ENCODE peak calls at places on chromosomes 7 and 10, in five cellular contexts. One of them, this sample, is unnamed.

GRCh38 chr10:89479255-89479654 is 56.1 kb downstream of the SLC16A12 start:
- DNase-seq in uterus: no peak
- DNase-seq in mesenchymal stem cell: no peak
- DNase-seq in cardiac muscle cell: no peak
- DNase-seq in body of pancreas: no peak
- DNase-seq in this sample: no peak

GRCh38 chr10:1572519-1573333 is 164.6 kb downstream of the ADARB2 start:
- DNase-seq in uterus: no peak
- DNase-seq in mesenchymal stem cell: no peak
- DNase-seq in cardiac muscle cell: peak; percentile 40
- DNase-seq in body of pancreas: peak; percentile 3
- DNase-seq in this sample: no peak

GRCh38 chr7:30445770-30446169 is 32.8 kb downstream of the NOD1 start:
- DNase-seq in uterus: peak; percentile 63
- DNase-seq in mesenchymal stem cell: peak; percentile 58
- DNase-seq in cardiac muscle cell: no peak
- DNase-seq in body of pancreas: peak; percentile 51
- DNase-seq in this sample: peak; percentile 38

GRCh38 chr7:124084024-124084423 is 51.2 kb upstream of the TMEM229A start:
- DNase-seq in uterus: no peak
- DNase-seq in mesenchymal stem cell: peak; percentile 54
- DNase-seq in cardiac muscle cell: peak; percentile 33
- DNase-seq in body of pancreas: no peak
- DNase-seq in this sample: no peak

GRCh38 chr10:1050555-1050954 is 1.6 kb upstream of the IDI1 start:
- DNase-seq in uterus: no peak
- DNase-seq in mesenchymal stem cell: peak; percentile 32
- DNase-seq in cardiac muscle cell: no peak
- DNase-seq in body of pancreas: no peak
- DNase-seq in this sample: no peak

GRCh38 chr7:40095695-40096327 is 38.6 kb downstream of the MPLKIP start:
- DNase-seq in uterus: no peak
- DNase-seq in mesenchymal stem cell: no peak
- DNase-seq in cardiac muscle cell: no peak
- DNase-seq in body of pancreas: no peak
- DNase-seq in this sample: no peak

GRCh38 chr10:126247454-126247975 is 140.8 kb downstream of the ADAM12 start:
- DNase-seq in uterus: peak; percentile 92
- DNase-seq in mesenchymal stem cell: peak; percentile 99
- DNase-seq in cardiac muscle cell: peak; percentile 18
- DNase-seq in body of pancreas: peak; percentile 70
- DNase-seq in this sample: peak; percentile 91

GRCh38 chr7:28125381-28126046 is 55.1 kb downstream of the JAZF1 start:
- DNase-seq in uterus: no peak
- DNase-seq in mesenchymal stem cell: no peak
- DNase-seq in cardiac muscle cell: no peak
- DNase-seq in body of pancreas: no peak
- DNase-seq in this sample: no peak

GRCh38 chr10:21760332-21760731 is 226.3 kb downstream of the MLLT10 start:
- DNase-seq in uterus: no peak
- DNase-seq in mesenchymal stem cell: no peak
- DNase-seq in cardiac muscle cell: no peak
- DNase-seq in body of pancreas: no peak
- DNase-seq in this sample: no peak

GRCh38 chr10:105644559-105644958 is 1003.5 kb downstream of the SORCS3 start:
- DNase-seq in uterus: no peak
- DNase-seq in mesenchymal stem cell: no peak
- DNase-seq in cardiac muscle cell: no peak
- DNase-seq in body of pancreas: peak; percentile 30
- DNase-seq in this sample: no peak

GRCh38 chr10:105644978-105645377 is 1003.9 kb downstream of the SORCS3 start:
- DNase-seq in uterus: no peak
- DNase-seq in mesenchymal stem cell: no peak
- DNase-seq in cardiac muscle cell: no peak
- DNase-seq in body of pancreas: no peak
- DNase-seq in this sample: no peak

GRCh38 chr10:105647354-105647753 is 1006.3 kb downstream of the SORCS3 start:
- DNase-seq in uterus: no peak
- DNase-seq in mesenchymal stem cell: no peak
- DNase-seq in cardiac muscle cell: no peak
- DNase-seq in body of pancreas: peak; percentile 14
- DNase-seq in this sample: no peak

DNA sequence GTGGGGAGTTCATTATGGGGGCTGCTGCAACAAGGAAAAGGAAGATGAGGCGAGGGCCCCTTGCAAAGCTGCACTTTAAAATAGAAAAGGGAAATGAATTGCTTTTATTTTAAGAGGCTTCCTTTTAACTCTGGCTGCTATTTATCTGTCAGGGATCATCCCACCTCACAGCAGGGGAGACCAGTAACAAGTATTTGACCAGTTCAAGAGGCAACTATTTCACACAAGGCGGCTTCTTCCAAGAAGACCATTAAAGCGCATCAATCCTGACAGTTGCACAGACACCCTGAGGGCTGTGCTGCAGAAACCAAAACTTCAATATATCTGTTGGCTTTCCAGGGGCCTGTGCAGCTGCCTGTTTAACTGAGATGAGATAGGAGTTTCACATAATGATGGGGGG is 1009.2 kb downstream of the SORCS3 start:
- DNase-seq in uterus: no peak
- DNase-seq in mesenchymal stem cell: no peak
- DNase-seq in cardiac muscle cell: no peak
- DNase-seq in body of pancreas: no peak
- DNase-seq in this sample: no peak
- H3K4me1 ChIP-seq in uterus: no peaks in the 10 kb centered on the region
- H3K4me1 ChIP-seq in mesenchymal stem cell: no peaks in the 10 kb centered on the region
- H3K4me1 ChIP-seq in cardiac muscle cell: peaks cover 12% of the 10 kb centered on the region
- H3K4me1 ChIP-seq in body of pancreas: peaks cover 14% of the 10 kb centered on the region
- H3K4me1 ChIP-seq in this sample: no peaks in the 10 kb centered on the region

DNA sequence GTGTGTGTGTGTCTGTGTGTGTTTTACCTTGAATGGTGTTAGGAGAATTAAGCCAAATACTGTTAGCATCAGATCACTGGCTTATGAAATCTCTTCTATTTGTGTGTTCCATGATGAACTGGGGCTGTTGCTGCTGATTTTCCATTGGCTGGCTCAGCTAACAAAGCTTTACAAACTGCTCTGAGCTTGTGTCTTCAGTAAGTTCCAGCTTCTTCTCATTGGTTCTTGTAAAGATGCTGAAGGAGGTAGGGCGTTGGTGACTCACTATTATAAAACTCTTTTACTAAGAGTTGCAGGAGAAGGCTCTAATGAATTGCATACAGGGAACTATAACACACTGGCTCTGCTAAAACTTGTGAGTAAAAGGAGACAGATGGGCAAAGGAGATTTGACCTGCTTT is 136.4 kb upstream of the PRKCQ start:
- DNase-seq in uterus: peak; percentile 20
- DNase-seq in mesenchymal stem cell: peak; percentile 62
- DNase-seq in cardiac muscle cell: no peak
- DNase-seq in body of pancreas: no peak
- DNase-seq in this sample: no peak
- H3K4me1 ChIP-seq in uterus: no peaks in the 10 kb centered on the region
- H3K4me1 ChIP-seq in mesenchymal stem cell: peaks cover 3% of the 10 kb centered on the region
- H3K4me1 ChIP-seq in cardiac muscle cell: no peaks in the 10 kb centered on the region
- H3K4me1 ChIP-seq in body of pancreas: no peaks in the 10 kb centered on the region
- H3K4me1 ChIP-seq in this sample: no peaks in the 10 kb centered on the region

GRCh38 chr7:71900556-71900955 is 511.6 kb downstream of the CALN1 start:
- DNase-seq in uterus: no peak
- DNase-seq in mesenchymal stem cell: no peak
- DNase-seq in cardiac muscle cell: no peak
- DNase-seq in body of pancreas: no peak
- DNase-seq in this sample: no peak

DNA sequence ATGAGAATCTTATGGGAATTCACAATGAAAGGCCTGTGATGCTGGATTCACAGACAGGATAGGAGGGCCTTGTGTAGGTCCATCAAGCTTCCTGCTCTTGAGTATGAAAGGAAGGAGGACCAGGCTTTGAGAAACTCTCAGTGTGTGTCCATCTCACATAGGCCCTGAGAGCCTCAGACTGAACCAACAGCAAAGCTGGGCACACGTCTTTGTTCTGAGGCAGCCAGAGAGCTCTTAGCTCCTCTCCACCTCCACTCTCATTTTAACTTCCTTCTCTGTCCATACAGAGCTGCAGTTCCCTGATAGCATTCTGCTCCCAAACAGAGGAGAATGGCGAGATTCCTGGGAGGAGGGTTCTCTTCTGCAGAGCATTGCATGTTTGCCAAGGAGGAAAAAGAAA is 515.6 kb downstream of the CALN1 start:
- DNase-seq in uterus: no peak
- DNase-seq in mesenchymal stem cell: no peak
- DNase-seq in cardiac muscle cell: no peak
- DNase-seq in body of pancreas: no peak
- DNase-seq in this sample: no peak
- H3K4me1 ChIP-seq in uterus: no peaks in the 10 kb centered on the region
- H3K4me1 ChIP-seq in mesenchymal stem cell: no peaks in the 10 kb centered on the region
- H3K4me1 ChIP-seq in cardiac muscle cell: no peaks in the 10 kb centered on the region
- H3K4me1 ChIP-seq in body of pancreas: no peaks in the 10 kb centered on the region
- H3K4me1 ChIP-seq in this sample: no peaks in the 10 kb centered on the region

GRCh38 chr7:66629659-66630058 is 978 bp downstream of the KCTD7 start:
- DNase-seq in uterus: peak; percentile 19
- DNase-seq in mesenchymal stem cell: no peak
- DNase-seq in cardiac muscle cell: no peak
- DNase-seq in body of pancreas: no peak
- DNase-seq in this sample: no peak
- H3K4me1 ChIP-seq in uterus: no peaks in the 10 kb centered on the region
- H3K4me1 ChIP-seq in mesenchymal stem cell: peaks cover 14% of the 10 kb centered on the region
- H3K4me1 ChIP-seq in cardiac muscle cell: no peaks in the 10 kb centered on the region
- H3K4me1 ChIP-seq in body of pancreas: peaks cover 18% of the 10 kb centered on the region
- H3K4me1 ChIP-seq in this sample: peaks cover 8% of the 10 kb centered on the region

GRCh38 chr7:50349963-50350944 is 45.7 kb downstream of the IKZF1 start:
- DNase-seq in uterus: no peak
- DNase-seq in mesenchymal stem cell: no peak
- DNase-seq in cardiac muscle cell: no peak
- DNase-seq in body of pancreas: no peak
- DNase-seq in this sample: no peak
- H3K4me1 ChIP-seq in uterus: no peaks in the 10 kb centered on the region
- H3K4me1 ChIP-seq in mesenchymal stem cell: no peaks in the 10 kb centered on the region
- H3K4me1 ChIP-seq in cardiac muscle cell: no peaks in the 10 kb centered on the region
- H3K4me1 ChIP-seq in body of pancreas: no peaks in the 10 kb centered on the region
- H3K4me1 ChIP-seq in this sample: no peaks in the 10 kb centered on the region

DNA sequence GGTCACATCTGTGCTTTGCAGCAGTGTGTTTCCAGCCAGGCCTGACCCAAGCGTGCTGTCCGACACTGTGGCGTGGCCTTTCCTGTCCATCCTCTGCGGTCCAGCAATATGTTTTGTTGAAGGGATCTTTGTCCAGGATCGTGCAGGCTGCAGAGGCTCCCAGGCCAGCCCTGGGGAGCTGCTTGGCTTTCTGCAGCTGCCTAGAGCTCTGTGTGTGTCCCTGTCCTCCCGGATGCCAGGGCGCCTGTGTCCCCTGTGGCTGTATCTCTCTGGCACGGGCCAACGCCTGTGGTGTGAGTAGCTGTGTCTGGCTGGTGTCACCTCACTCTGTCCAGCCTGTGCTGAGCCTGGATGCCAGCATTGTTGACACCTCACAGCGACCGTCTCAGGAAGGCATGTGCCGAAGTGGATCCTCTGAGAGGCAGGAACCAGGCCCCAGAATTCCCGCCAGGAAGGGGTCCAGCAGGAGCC is 94.5 kb downstream of the INPP5A start:
- DNase-seq in uterus: no peak
- DNase-seq in mesenchymal stem cell: no peak
- DNase-seq in cardiac muscle cell: peak; percentile 41
- DNase-seq in body of pancreas: peak; percentile 37
- DNase-seq in this sample: no peak
- H3K4me1 ChIP-seq in uterus: peaks cover 9% of the 10 kb centered on the region
- H3K4me1 ChIP-seq in mesenchymal stem cell: peaks cover 14% of the 10 kb centered on the region
- H3K4me1 ChIP-seq in cardiac muscle cell: peaks cover 57% of the 10 kb centered on the region
- H3K4me1 ChIP-seq in body of pancreas: peaks cover 24% of the 10 kb centered on the region
- H3K4me1 ChIP-seq in this sample: peaks cover 98% of the 10 kb centered on the region